ENCODE peak calls at places on chromosomes 5 and 9, in seven cellular contexts. One of them, this sample, is unnamed.

GRCh38 chr5:56313596-56313995 is 80.5 kb upstream of the ANKRD55 start:
- DNase-seq in HepG2: no peak
- DNase-seq in vagina: no peak
- DNase-seq in thyroid gland: no peak
- DNase-seq in adrenal gland: no peak
- DNase-seq in A549: no peak
- DNase-seq in tibial nerve: no peak
- DNase-seq in this sample: no peak

GRCh38 chr9:103789686-103790085 is 304.4 kb upstream of the SMC2 start:
- DNase-seq in A549: peak; percentile 18
- DNase-seq in tibial nerve: no peak
- DNase-seq in thyroid gland: no peak
- DNase-seq in adrenal gland: no peak
- DNase-seq in HepG2: peak; percentile 16
- DNase-seq in vagina: no peak
- DNase-seq in this sample: peak; percentile 26

GRCh38 chr5:37767251-37767650 is 72.6 kb downstream of the GDNF start:
- DNase-seq in A549: no peak
- DNase-seq in tibial nerve: no peak
- DNase-seq in vagina: no peak
- DNase-seq in adrenal gland: no peak
- DNase-seq in thyroid gland: no peak
- DNase-seq in HepG2: no peak
- DNase-seq in this sample: no peak

GRCh38 chr9:93265972-93266371 is 82.0 kb downstream of the WNK2 start:
- DNase-seq in A549: no peak
- DNase-seq in adrenal gland: no peak
- DNase-seq in HepG2: no peak
- DNase-seq in thyroid gland: no peak
- DNase-seq in vagina: no peak
- DNase-seq in tibial nerve: no peak
- DNase-seq in this sample: no peak

GRCh38 chr9:95887926-95888497 is 12.5 kb downstream of the ERCC6L2 start:
- DNase-seq in vagina: no peak
- DNase-seq in A549: no peak
- DNase-seq in thyroid gland: no peak
- DNase-seq in HepG2: no peak
- DNase-seq in adrenal gland: no peak
- DNase-seq in tibial nerve: no peak
- DNase-seq in this sample: no peak

GRCh38 chr9:114314256-114314867 is 8.5 kb upstream of the ORM1 start:
- DNase-seq in adrenal gland: peak; percentile 9
- DNase-seq in tibial nerve: no peak
- DNase-seq in HepG2: no peak
- DNase-seq in thyroid gland: no peak
- DNase-seq in A549: no peak
- DNase-seq in vagina: peak; percentile 87
- DNase-seq in this sample: no peak

GRCh38 chr5:127665641-127666040 is 16.8 kb downstream of the CTXN3 start:
- DNase-seq in vagina: no peak
- DNase-seq in HepG2: no peak
- DNase-seq in A549: no peak
- DNase-seq in tibial nerve: no peak
- DNase-seq in thyroid gland: no peak
- DNase-seq in adrenal gland: no peak
- DNase-seq in this sample: no peak

GRCh38 chr5:109611505-109611904 is 78.2 kb upstream of the MAN2A1 start:
- DNase-seq in thyroid gland: no peak
- DNase-seq in vagina: no peak
- DNase-seq in tibial nerve: no peak
- DNase-seq in adrenal gland: no peak
- DNase-seq in A549: no peak
- DNase-seq in HepG2: no peak
- DNase-seq in this sample: peak; percentile 6

GRCh38 chr5:134426362-134426761 is 14.7 kb upstream of the CDKN2AIPNL start:
- DNase-seq in A549: no peak
- DNase-seq in thyroid gland: no peak
- DNase-seq in tibial nerve: no peak
- DNase-seq in vagina: no peak
- DNase-seq in HepG2: no peak
- DNase-seq in adrenal gland: no peak
- DNase-seq in this sample: no peak

GRCh38 chr9:131273146-131273545 is 3.2 kb downstream of the FAM78A start:
- DNase-seq in HepG2: no peak
- DNase-seq in tibial nerve: no peak
- DNase-seq in A549: no peak
- DNase-seq in vagina: no peak
- DNase-seq in thyroid gland: no peak
- DNase-seq in adrenal gland: no peak
- DNase-seq in this sample: peak; percentile 89

GRCh38 chr9:14779566-14780022 is 57.1 kb upstream of the CER1 start:
- DNase-seq in A549: no peak
- DNase-seq in HepG2: no peak
- DNase-seq in adrenal gland: peak; percentile 22
- DNase-seq in tibial nerve: no peak
- DNase-seq in thyroid gland: no peak
- DNase-seq in vagina: no peak
- DNase-seq in this sample: no peak

GRCh38 chr9:105608685-105609598 is 51.0 kb downstream of the FKTN start:
- DNase-seq in thyroid gland: no peak
- DNase-seq in A549: peak; percentile 52
- DNase-seq in tibial nerve: no peak
- DNase-seq in HepG2: peak; percentile 50
- DNase-seq in adrenal gland: no peak
- DNase-seq in vagina: no peak
- DNase-seq in this sample: peak; percentile 61

GRCh38 chr9:121300283-121301119 is 32.5 kb downstream of the GSN start:
- DNase-seq in adrenal gland: no peak
- DNase-seq in thyroid gland: no peak
- DNase-seq in A549: no peak
- DNase-seq in vagina: no peak
- DNase-seq in tibial nerve: peak; percentile 11
- DNase-seq in HepG2: no peak
- DNase-seq in this sample: no peak

GRCh38 chr5:113179156-113179555 is 202.6 kb downstream of the DCP2 start:
- DNase-seq in tibial nerve: no peak
- DNase-seq in adrenal gland: no peak
- DNase-seq in vagina: no peak
- DNase-seq in A549: no peak
- DNase-seq in thyroid gland: no peak
- DNase-seq in HepG2: no peak
- DNase-seq in this sample: no peak

GRCh38 chr9:89153618-89154017 is 25.0 kb downstream of the SHC3 start:
- DNase-seq in adrenal gland: peak; percentile 83
- DNase-seq in HepG2: no peak
- DNase-seq in thyroid gland: no peak
- DNase-seq in vagina: no peak
- DNase-seq in A549: peak; percentile 31
- DNase-seq in tibial nerve: no peak
- DNase-seq in this sample: peak; percentile 25

GRCh38 chr9:137579259-137579604 is 507 bp upstream of the DPH7 start:
- DNase-seq in A549: no peak
- DNase-seq in adrenal gland: no peak
- DNase-seq in HepG2: no peak
- DNase-seq in tibial nerve: no peak
- DNase-seq in vagina: no peak
- DNase-seq in thyroid gland: no peak
- DNase-seq in this sample: no peak

GRCh38 chr5:142748568-142749249 is 21.5 kb upstream of the ARHGAP26 start:
- DNase-seq in thyroid gland: peak; percentile 61
- DNase-seq in vagina: no peak
- DNase-seq in A549: peak; percentile 44
- DNase-seq in HepG2: peak; percentile 42
- DNase-seq in adrenal gland: no peak
- DNase-seq in tibial nerve: no peak
- DNase-seq in this sample: peak; percentile 54

GRCh38 chr5:30765227-30765626 is 428.3 kb upstream of the CDH6 start:
- DNase-seq in adrenal gland: no peak
- DNase-seq in tibial nerve: no peak
- DNase-seq in A549: no peak
- DNase-seq in vagina: no peak
- DNase-seq in HepG2: no peak
- DNase-seq in thyroid gland: no peak
- DNase-seq in this sample: no peak

GRCh38 chr9:78023003-78023741 is 8.4 kb downstream of the GNAQ start:
- DNase-seq in adrenal gland: no peak
- DNase-seq in tibial nerve: no peak
- DNase-seq in HepG2: peak; percentile 64
- DNase-seq in vagina: no peak
- DNase-seq in A549: peak; percentile 53
- DNase-seq in thyroid gland: no peak
- DNase-seq in this sample: peak; percentile 88

GRCh38 chr9:78017294-78017693 is 14.3 kb downstream of the GNAQ start:
- DNase-seq in tibial nerve: no peak
- DNase-seq in HepG2: no peak
- DNase-seq in vagina: no peak
- DNase-seq in thyroid gland: no peak
- DNase-seq in A549: no peak
- DNase-seq in adrenal gland: no peak
- DNase-seq in this sample: no peak

GRCh38 chr9:78025186-78025585 is 6.4 kb downstream of the GNAQ start:
- DNase-seq in thyroid gland: no peak
- DNase-seq in tibial nerve: no peak
- DNase-seq in adrenal gland: no peak
- DNase-seq in HepG2: no peak
- DNase-seq in vagina: no peak
- DNase-seq in A549: no peak
- DNase-seq in this sample: no peak

GRCh38 chr9:78026416-78026815 is 5.2 kb downstream of the GNAQ start:
- DNase-seq in A549: no peak
- DNase-seq in HepG2: no peak
- DNase-seq in adrenal gland: no peak
- DNase-seq in thyroid gland: no peak
- DNase-seq in vagina: no peak
- DNase-seq in tibial nerve: no peak
- DNase-seq in this sample: peak; percentile 34

DNA sequence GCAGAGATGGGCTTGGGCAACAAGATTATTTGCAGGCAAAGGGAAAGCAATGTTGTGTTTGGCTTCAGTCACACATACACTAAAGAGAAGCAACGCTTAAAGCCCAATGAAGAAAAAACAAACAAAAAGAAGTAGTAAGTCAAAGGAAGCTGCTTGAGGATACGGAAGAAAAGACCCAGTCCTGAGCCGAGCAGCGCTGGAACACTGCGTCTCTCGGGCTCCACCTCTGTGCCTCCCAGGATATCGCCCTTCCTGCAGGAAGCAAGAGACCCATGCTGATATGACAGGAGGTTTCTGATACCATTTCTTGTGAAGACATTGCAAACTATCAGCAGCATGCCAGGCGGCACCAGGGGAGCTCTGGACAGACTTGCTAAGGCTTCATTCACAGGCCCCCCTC is 9.9 kb downstream of the GNAQ start:
- DNase-seq in vagina: no peak
- DNase-seq in A549: no peak
- DNase-seq in tibial nerve: no peak
- DNase-seq in adrenal gland: no peak
- DNase-seq in HepG2: no peak
- DNase-seq in thyroid gland: no peak
- DNase-seq in this sample: no peak
- TF ChIP-seq CTCF in vagina: no peak
- TF ChIP-seq CTCF in A549: no peak
- TF ChIP-seq CTCF in tibial nerve: no peak
- TF ChIP-seq CTCF in adrenal gland: no peak
- TF ChIP-seq CTCF in HepG2: no peak
- TF ChIP-seq CTCF in thyroid gland: no peak
- TF ChIP-seq CTCF in this sample: no peak

DNA sequence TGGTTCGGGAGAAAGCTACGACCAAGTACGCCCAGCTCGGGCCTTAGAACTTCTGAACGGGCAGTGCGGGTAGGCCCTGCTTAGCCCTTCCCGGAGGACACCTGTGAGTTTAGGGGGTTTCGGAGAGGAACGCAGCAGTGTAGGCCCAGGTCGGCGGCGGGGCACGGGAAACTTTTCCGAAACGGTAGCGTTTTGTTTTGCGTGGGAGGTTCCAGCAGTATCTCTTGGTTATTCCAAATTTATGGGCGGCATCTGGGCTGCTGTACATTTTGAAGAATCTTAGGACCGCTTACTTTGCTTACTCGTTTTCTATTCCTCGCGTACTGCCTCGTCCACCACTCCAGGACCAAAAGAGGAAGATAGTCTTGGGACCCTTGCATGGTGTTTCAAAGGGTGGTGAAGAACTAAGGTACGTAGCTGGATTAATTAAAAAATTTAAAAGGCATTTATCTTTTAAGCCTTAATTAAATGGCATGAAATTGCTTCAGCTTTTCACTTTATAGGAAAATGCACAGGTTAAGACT is 488 bp downstream of the TENT2 start:
- DNase-seq in vagina: no peak
- DNase-seq in adrenal gland: no peak
- DNase-seq in A549: no peak
- DNase-seq in HepG2: peak; percentile 3
- DNase-seq in thyroid gland: no peak
- DNase-seq in tibial nerve: no peak
- DNase-seq in this sample: peak; percentile 62
- TF ChIP-seq POLR2A in vagina: no peak
- TF ChIP-seq POLR2A in adrenal gland: no peak
- TF ChIP-seq POLR2A in A549: no peak
- TF ChIP-seq POLR2A in HepG2: no peak
- TF ChIP-seq POLR2A in thyroid gland: no peak
- TF ChIP-seq POLR2A in tibial nerve: no peak
- TF ChIP-seq POLR2A in this sample: no peak

DNA sequence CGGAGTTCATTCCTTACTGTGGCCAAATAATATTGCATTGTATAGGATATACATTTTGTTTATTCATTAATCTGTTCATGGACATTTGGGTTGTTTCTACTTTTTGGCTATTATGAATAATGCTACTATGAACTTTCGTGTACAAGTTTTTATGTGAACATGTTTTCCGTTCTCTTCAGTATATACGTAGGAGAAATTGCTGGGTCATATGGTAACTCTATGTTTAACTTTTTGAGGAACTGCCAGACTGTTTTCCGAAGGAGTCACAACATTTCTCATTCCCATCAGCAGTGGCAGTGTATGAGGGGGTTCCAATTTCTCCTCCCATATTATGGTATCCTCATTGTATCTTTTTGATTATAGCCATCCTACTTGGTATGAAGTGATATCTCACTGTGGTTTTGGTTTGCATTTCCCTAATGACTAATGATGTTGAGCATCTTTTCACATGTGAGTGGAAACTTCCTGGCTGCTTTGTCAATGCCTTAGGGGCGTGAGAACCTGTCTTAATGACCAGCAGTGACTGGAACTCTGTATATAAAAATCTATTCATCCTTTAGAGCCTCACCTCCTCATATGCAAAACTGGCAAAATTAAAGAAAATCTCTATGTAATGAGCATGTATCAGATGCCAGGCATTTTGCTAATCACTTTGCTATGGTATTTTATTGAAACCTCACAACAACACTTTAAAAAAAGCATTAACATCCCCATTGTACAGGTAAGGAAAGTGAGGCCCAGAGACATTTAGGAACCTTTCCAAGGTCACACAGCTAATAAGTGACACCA is 47.8 kb upstream of the TGFBR1 start:
- DNase-seq in HepG2: no peak
- DNase-seq in A549: no peak
- DNase-seq in tibial nerve: no peak
- DNase-seq in adrenal gland: no peak
- DNase-seq in thyroid gland: no peak
- DNase-seq in vagina: no peak
- DNase-seq in this sample: peak; percentile 58
- TF ChIP-seq CTCF in HepG2: no peak
- TF ChIP-seq CTCF in A549: no peak
- TF ChIP-seq CTCF in tibial nerve: no peak
- TF ChIP-seq CTCF in adrenal gland: no peak
- TF ChIP-seq CTCF in thyroid gland: no peak
- TF ChIP-seq CTCF in vagina: no peak
- TF ChIP-seq CTCF in this sample: no peak

GRCh38 chr9:128098936-128099931 is 28.3 kb downstream of the PTGES2 start:
- DNase-seq in A549: no peak
- DNase-seq in adrenal gland: no peak
- DNase-seq in vagina: no peak
- DNase-seq in thyroid gland: peak; percentile 35
- DNase-seq in tibial nerve: no peak
- DNase-seq in HepG2: no peak
- DNase-seq in this sample: no peak
- TF ChIP-seq POLR2A in A549: no peak
- TF ChIP-seq POLR2A in adrenal gland: peak; percentile 5
- TF ChIP-seq POLR2A in vagina: no peak
- TF ChIP-seq POLR2A in thyroid gland: no peak
- TF ChIP-seq POLR2A in tibial nerve: no peak
- TF ChIP-seq POLR2A in HepG2: no peak
- TF ChIP-seq POLR2A in this sample: no peak